ENCODE peak calls at places on chromosomes 13 and 19, in seven cellular contexts. V is stimulated activated CD4-positive, alpha-beta T cell treated with anti-CD3 and anti-CD28 coated beads, Interleukin-4, amount 100 ng/mL, for 48 hours; S is tibial artery; K is T-helper 2 cell; W is activated CD4-positive, alpha-beta T cell treated with anti-CD3 and anti-CD28 coated beads, Interleukin-2, amount 50 U/mL, for 4 hours; H is posterior cingulate gyrus; I is EL. G is an unnamed sample.

GRCh38 chr19:35229601-35230000 is 1.1 kb upstream of the FAM187B start:
- DNase-seq in V (no peak), S (no peak), K (no peak), W (no peak), H (no peak), I (no peak), G (no peak)

GRCh38 chr19:31983647-31984046 is 361.8 kb upstream of the ZNF507 start:
- DNase-seq in V (no peak), S (no peak), K (no peak), W (no peak), H (no peak), I (no peak), G (no peak)

GRCh38 chr13:101331731-101332130 is 84.6 kb downstream of the NALCN start:
- DNase-seq in V (no peak), S (no peak), K (no peak), W (no peak), H (no peak), I (no peak), G (no peak)

GRCh38 chr19:11269408-11269807 is 7.1 kb upstream of the DOCK6 start:
- DNase-seq in V (no peak), S (no peak), K (no peak), W (no peak), H (no peak), I (peak; percentile 29), G (no peak)

GRCh38 chr13:106373989-106374572 is 161.4 kb downstream of the EFNB2 start:
- DNase-seq in V (no peak), S (no peak), K (no peak), W (no peak), H (no peak), I (peak; percentile 21), G (no peak)

GRCh38 chr13:40190656-40191100 is 475.8 kb downstream of the FOXO1 start:
- DNase-seq in V (peak; percentile 40), S (peak; percentile 58), K (peak; percentile 90), W (peak; percentile 57), H (peak; percentile 43), I (peak; percentile 63), G (no peak)

GRCh38 chr19:19696386-19696785 is 27.7 kb downstream of the ZNF101 start:
- DNase-seq in V (no peak), S (no peak), K (no peak), W (no peak), H (no peak), I (no peak), G (no peak)

GRCh38 chr13:48485447-48485846 is 47.4 kb downstream of the RCBTB2 start:
- DNase-seq in V (no peak), S (no peak), K (no peak), W (no peak), H (no peak), I (no peak), G (no peak)

GRCh38 chr19:48813123-48813911 is 2.5 kb upstream of the BCAT2 start:
- DNase-seq in V (no peak), S (no peak), K (no peak), W (no peak), H (no peak), I (no peak), G (no peak)

GRCh38 chr19:4606921-4607678 is 32.2 kb upstream of the TNFAIP8L1 start:
- DNase-seq in V (no peak), S (no peak), K (no peak), W (no peak), H (peak; percentile 40), I (no peak), G (peak; percentile 67)

GRCh38 chr13:75544681-75545333 is 4.8 kb upstream of the UCHL3 start:
- DNase-seq in V (no peak), S (no peak), K (no peak), W (no peak), H (no peak), I (peak; percentile 71), G (no peak)

GRCh38 chr13:47426126-47426849 is 529.4 kb upstream of the HTR2A start:
- DNase-seq in V (no peak), S (peak; percentile 67), K (no peak), W (no peak), H (no peak), I (peak; percentile 50), G (peak; percentile 16)

GRCh38 chr19:53158119-53158656 is 665 bp downstream of the ZNF347 start:
- DNase-seq in V (peak; percentile 15), S (peak; percentile 27), K (peak; percentile 17), W (peak; percentile 3), H (no peak), I (peak; percentile 63), G (peak; percentile 32)

GRCh38 chr19:2270572-2271515 is 11.1 kb downstream of the PEAK3 start:
- DNase-seq in V (peak; percentile 60), S (peak; percentile 83), K (peak; percentile 82), W (peak; percentile 76), H (peak; percentile 54), I (peak; percentile 84), G (peak; percentile 90)

GRCh38 chr19:3426433-3426832 is 53.9 kb downstream of the SMIM24 start:
- DNase-seq in V (no peak), S (no peak), K (no peak), W (no peak), H (no peak), I (no peak), G (no peak)

GRCh38 chr13:42361701-42362100 is 89.7 kb downstream of the AKAP11 start:
- DNase-seq in V (no peak), S (no peak), K (peak; percentile 49), W (no peak), H (no peak), I (no peak), G (no peak)

GRCh38 chr19:19381007-19381926 is 24.2 kb upstream of the GATAD2A start:
- DNase-seq in V (no peak), S (no peak), K (no peak), W (no peak), H (no peak), I (no peak), G (no peak)

GRCh38 chr13:113669871-113670341 is 2.9 kb downstream of the GRK1 start:
- DNase-seq in V (no peak), S (peak; percentile 13), K (no peak), W (no peak), H (peak; percentile 11), I (no peak), G (peak; percentile 4)

GRCh38 chr19:7326105-7326877 is 22.4 kb upstream of the ARHGEF18 start:
- DNase-seq in V (peak; percentile 43), S (no peak), K (peak; percentile 26), W (no peak), H (no peak), I (peak; percentile 32), G (no peak)

GRCh38 chr19:15283141-15283885 is 49.0 kb downstream of the BRD4 start:
- DNase-seq in V (no peak), S (peak; percentile 52), K (no peak), W (peak; percentile 17), H (no peak), I (peak; percentile 52), G (no peak)

GRCh38 chr13:75818181-75819110 is 182.3 kb downstream of the LMO7 start:
- DNase-seq in V (no peak), S (no peak), K (no peak), W (no peak), H (no peak), I (no peak), G (no peak)

G was measured in left ventricle myocardium inferior.